ENCODE peak calls at places on chromosomes 11 and 22, in six cellular contexts. X is HCT116, G is tibial nerve, V is IMR-90, Q is prostate gland, M is A549. S is an unnamed sample.

GRCh38 chr22:48717076-48717810 is 1110.4 kb downstream of the BRD1 start:
- DNase-seq in V (no peak), M (no peak), G (no peak), Q (no peak), X (no peak), S (no peak)

GRCh38 chr11:65445101-65445603 is 22.6 kb downstream of the NEAT1 start:
- DNase-seq in G (no peak), M (no peak), X (no peak), Q (no peak), V (peak), S (no peak)

GRCh38 chr11:10607462-10607861 is 39.0 kb upstream of the LYVE1 start:
- DNase-seq in G (no peak), M (no peak), X (no peak), V (no peak), Q (no peak), S (no peak)

GRCh38 chr11:21514298-21514697 is 678.6 kb upstream of the ANO5 start:
- DNase-seq in G (no peak), X (no peak), Q (no peak), V (no peak), M (peak), S (no peak)

GRCh38 chr11:129947474-129947873 is 52.1 kb upstream of the NFRKB start:
- DNase-seq in M (no peak), Q (no peak), X (no peak), V (no peak), G (no peak), S (no peak)

GRCh38 chr11:132278801-132279574 is 908.6 kb downstream of the NTM start:
- DNase-seq in V (peak), G (peak), Q (no peak), M (peak), X (no peak), S (no peak)

GRCh38 chr11:123682976-123683375 is 28.6 kb upstream of the SCN3B start:
- DNase-seq in V (no peak), M (no peak), G (no peak), Q (no peak), X (no peak), S (no peak)

GRCh38 chr11:122755941-122756340 is 82.4 kb upstream of the CRTAM start:
- DNase-seq in X (no peak), Q (no peak), G (no peak), M (no peak), V (no peak), S (no peak)

GRCh38 chr11:15111215-15111614 is 3.5 kb upstream of the INSC start:
- DNase-seq in V (no peak), X (no peak), G (no peak), Q (no peak), M (no peak), S (no peak)

GRCh38 chr22:29751139-29751538 is 15.7 kb downstream of the ZMAT5 start:
- DNase-seq in V (peak), Q (no peak), G (no peak), X (no peak), M (no peak), S (no peak)

GRCh38 chr22:23752090-23752691 is 1.3 kb upstream of the ZNF70 start:
- DNase-seq in V (no peak), X (no peak), Q (no peak), M (peak), G (no peak), S (no peak)

GRCh38 chr11:103525069-103525468 is 415.8 kb downstream of the DYNC2H1 start:
- DNase-seq in M (no peak), X (no peak), V (peak), Q (no peak), G (no peak), S (no peak)

GRCh38 chr11:132177106-132177505 is 806.7 kb downstream of the NTM start:
- DNase-seq in X (no peak), G (no peak), M (no peak), V (peak), Q (no peak), S (no peak)

GRCh38 chr11:58097437-58097836 is 27.9 kb downstream of the OR9I1 start:
- DNase-seq in V (no peak), M (no peak), X (no peak), G (no peak), Q (no peak), S (no peak)

GRCh38 chr11:46513934-46514342 is 79.9 kb downstream of the AMBRA1 start:
- DNase-seq in M (no peak), Q (peak), V (peak), G (peak), X (no peak), S (peak)

GRCh38 chr11:20388096-20389055 is 860 bp downstream of the PRMT3 start:
- DNase-seq in M (no peak), G (no peak), V (no peak), X (no peak), Q (no peak), S (no peak)

GRCh38 chr22:43488937-43489336 is 77.1 kb downstream of the MPPED1 start:
- DNase-seq in V (no peak), G (no peak), Q (no peak), M (no peak), X (no peak), S (no peak)

GRCh38 chr11:59997800-59998199 is 19.2 kb upstream of the OOSP4B start:
- DNase-seq in G (no peak), X (no peak), V (no peak), M (no peak), Q (no peak), S (no peak)

GRCh38 chr11:93131709-93132108 is 66.1 kb downstream of the SLC36A4 start:
- DNase-seq in X (no peak), V (no peak), G (no peak), Q (no peak), M (peak), S (no peak)

GRCh38 chr11:30488304-30488998 is 97.7 kb downstream of the MPPED2 start:
- DNase-seq in M (peak), V (peak), G (no peak), X (no peak), Q (peak), S (no peak)

GRCh38 chr11:124376280-124376679 is 8.0 kb downstream of the OR8B2 start:
- DNase-seq in X (no peak), V (no peak), Q (no peak), M (no peak), G (no peak), S (no peak)

GRCh38 chr11:96486890-96487633 is 97.2 kb downstream of the JRKL start:
- DNase-seq in X (no peak), V (peak), Q (peak), G (no peak), M (peak), S (no peak)

GRCh38 chr11:47592276-47592675 is 1.9 kb downstream of the C1QTNF4 start:
- DNase-seq in G (no peak), Q (no peak), V (no peak), M (no peak), X (no peak), S (no peak)

GRCh38 chr11:1231396-1232327 is 8.8 kb downstream of the MUC5B start:
- DNase-seq in G (no peak), X (no peak), Q (no peak), M (no peak), V (no peak), S (no peak)

GRCh38 chr22:22865311-22866072 is 22.1 kb upstream of the IGLL5 start:
- DNase-seq in X (no peak), G (peak), M (no peak), V (no peak), Q (no peak), S (no peak)

GRCh38 chr22:27378994-27379393 is 422.6 kb downstream of the MN1 start:
- DNase-seq in Q (no peak), X (no peak), M (no peak), G (no peak), V (no peak), S (no peak)

GRCh38 chr11:37525336-37525735 is 927.3 kb upstream of the RAG2 start:
- DNase-seq in X (no peak), V (peak), G (no peak), M (no peak), Q (no peak), S (no peak)

GRCh38 chr11:128367573-128367972 is 219.8 kb downstream of the ETS1 start:
- DNase-seq in Q (no peak), X (no peak), G (no peak), M (no peak), V (no peak), S (no peak)

GRCh38 chr11:64095949-64096348 is 60.2 kb downstream of the FLRT1 start:
- DNase-seq in M (no peak), Q (no peak), V (no peak), X (no peak), G (no peak), S (no peak)

GRCh38 chr11:126113515-126113957 is 50.9 kb upstream of the CDON start:
- DNase-seq in Q (peak), M (peak), X (peak), G (peak), V (peak), S (peak)
- TF ChIP-seq POLR2A in Q (peak), M (no peak), X (no peak), G (no peak), V (peak), S (no peak)

DNA sequence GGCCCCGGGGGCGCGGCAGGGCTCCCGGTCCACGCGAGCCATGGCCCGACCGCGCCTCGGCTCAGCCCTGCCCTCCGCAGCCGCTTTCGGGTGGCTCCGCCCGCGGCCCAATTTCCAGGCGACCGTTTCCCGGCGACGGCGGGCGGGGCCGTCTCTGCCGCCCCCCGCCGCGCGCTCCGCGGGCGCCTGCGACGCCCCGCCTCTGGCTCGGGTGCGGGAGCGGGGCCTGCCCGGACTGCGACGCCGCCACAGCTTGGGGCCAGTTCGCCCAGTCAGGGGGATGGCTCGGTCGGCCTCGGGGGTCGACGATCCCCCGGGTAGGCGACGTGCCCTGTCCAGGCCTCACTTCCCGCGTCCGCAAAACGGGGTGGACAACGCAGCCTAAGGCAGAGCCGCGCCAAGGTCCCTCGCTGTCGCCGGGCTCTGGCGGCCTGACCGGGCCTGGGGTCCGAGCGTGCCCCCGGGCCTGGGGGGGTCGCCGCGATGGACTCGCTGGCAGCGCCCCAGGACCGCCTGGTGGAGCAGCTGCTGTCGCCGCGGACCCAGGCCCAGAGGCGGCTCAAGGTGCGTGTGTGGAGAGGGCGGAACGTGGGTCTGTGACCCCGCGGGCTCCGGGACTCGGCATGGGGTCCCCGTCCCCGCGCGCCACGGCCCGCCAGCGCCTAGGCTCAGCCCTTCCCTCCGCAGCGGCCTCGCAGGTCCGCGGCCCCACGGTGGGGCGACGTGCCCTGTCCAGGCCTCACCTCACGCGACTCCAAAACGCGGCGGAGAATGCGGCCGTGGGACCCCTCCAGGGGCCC is 4.2 kb downstream of the SEPTIN5 start:
- DNase-seq in X (no peak), G (no peak), M (no peak), V (no peak), Q (no peak), S (no peak)
- TF ChIP-seq POLR2A in X (no peak), G (no peak), M (no peak), V (no peak), Q (no peak), S (no peak)

DNA sequence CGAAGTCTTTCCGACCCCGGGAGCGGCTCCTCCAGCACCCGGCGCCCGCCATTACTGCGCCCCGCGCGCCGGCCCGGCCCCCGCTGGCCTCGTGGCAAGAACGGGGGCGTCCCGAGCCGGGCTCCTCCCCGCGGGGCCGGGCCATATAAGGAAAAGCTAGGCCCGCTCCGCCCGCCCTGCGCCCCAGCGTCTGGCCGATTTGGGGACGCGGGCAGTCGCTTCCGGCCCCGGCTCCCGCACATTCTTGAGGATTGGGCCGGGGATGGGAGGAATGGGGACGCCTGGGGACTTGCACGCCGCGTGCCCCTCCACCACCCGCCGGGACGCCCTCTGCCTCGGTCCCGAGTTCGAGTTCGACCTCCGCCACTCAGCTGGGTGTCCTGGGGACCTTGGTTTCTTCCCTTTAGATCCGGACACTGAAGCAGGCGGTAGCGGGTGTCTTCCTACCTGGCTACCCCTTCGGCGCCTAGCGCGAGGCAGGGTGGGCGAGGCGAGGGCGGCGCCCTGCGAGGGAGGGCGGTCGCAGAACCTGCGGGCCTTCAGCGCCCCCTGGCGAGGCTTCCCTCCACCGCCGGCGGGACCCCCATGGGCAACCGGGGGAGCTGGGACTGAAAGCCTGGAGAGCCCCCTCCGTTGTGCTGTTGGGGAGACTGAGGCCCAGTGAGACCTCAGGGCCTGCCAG is 3.8 kb downstream of the SMTN start:
- DNase-seq in M (peak), V (peak), G (peak), Q (peak), X (no peak), S (peak)
- TF ChIP-seq POLR2A in M (no peak), V (peak), G (peak), Q (peak), X (peak), S (peak)

GRCh38 chr22:49928185-49928495 is 9.7 kb downstream of the CRELD2 start:
- DNase-seq in M (no peak), G (no peak), Q (no peak), X (no peak), V (no peak), S (no peak)
- TF ChIP-seq POLR2A in M (no peak), G (no peak), Q (no peak), X (no peak), V (no peak), S (no peak)

DNA sequence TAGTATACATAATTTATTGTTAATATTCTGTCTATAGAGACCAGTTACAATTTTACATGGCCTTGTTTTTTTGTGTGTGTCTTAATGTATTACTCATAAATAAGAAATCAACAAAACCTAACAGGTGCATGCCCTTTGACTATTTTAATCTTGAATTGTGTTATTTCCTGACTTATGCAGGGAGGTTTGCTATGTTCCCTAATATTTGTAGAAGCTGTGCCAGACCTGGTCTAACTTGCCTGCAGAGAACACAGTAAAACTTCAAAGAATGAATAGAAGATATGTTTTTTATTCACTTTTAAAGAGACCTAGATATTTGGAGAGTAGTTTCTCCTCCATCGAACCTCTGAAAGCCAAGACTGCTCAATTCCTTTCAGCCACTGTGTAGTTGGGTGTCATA is 234.7 kb downstream of the LUZP2 start:
- DNase-seq in G (no peak), Q (no peak), X (no peak), M (no peak), V (no peak), S (no peak)
- TF ChIP-seq POLR2A in G (no peak), Q (no peak), X (no peak), M (no peak), V (no peak), S (no peak)

GRCh38 chr11:114137054-114137453 is 77.5 kb downstream of the ZBTB16 start:
- DNase-seq in X (no peak), G (no peak), V (no peak), M (no peak), Q (no peak), S (no peak)

GRCh38 chr11:114137838-114138237 is 78.3 kb downstream of the ZBTB16 start:
- DNase-seq in Q (no peak), V (no peak), M (no peak), G (no peak), X (no peak), S (no peak)

GRCh38 chr11:114133548-114134329 is 74.2 kb downstream of the ZBTB16 start:
- DNase-seq in V (no peak), X (no peak), M (no peak), Q (peak), G (no peak), S (no peak)

GRCh38 chr11:114134870-114135269 is 75.4 kb downstream of the ZBTB16 start:
- DNase-seq in X (no peak), G (no peak), V (peak), M (no peak), Q (no peak), S (no peak)

DNA sequence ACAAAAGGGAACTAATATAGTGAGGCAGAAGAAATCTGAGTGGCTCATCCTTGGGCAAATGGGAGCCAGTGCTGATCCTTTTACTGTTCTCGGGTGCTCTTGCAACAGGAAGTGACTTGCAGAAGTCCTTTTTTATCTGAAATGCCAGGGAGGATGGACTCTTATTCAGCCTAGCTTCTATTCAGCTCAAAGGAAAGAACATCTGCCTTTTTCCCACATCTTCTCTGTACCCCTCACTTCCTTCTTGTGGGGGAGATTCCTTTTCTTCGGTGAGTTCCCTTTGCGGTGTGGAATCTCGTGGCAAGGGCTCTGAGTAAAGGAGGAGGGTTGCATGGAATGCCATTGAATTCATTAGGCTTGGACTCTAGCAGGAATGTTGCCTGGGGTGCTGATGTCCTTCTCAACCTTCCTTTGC is 76.2 kb downstream of the ZBTB16 start:
- DNase-seq in Q (no peak), G (no peak), X (no peak), V (no peak), M (no peak), S (no peak)
- TF ChIP-seq POLR2A in Q (no peak), G (no peak), X (no peak), V (no peak), M (no peak), S (no peak)

DNA sequence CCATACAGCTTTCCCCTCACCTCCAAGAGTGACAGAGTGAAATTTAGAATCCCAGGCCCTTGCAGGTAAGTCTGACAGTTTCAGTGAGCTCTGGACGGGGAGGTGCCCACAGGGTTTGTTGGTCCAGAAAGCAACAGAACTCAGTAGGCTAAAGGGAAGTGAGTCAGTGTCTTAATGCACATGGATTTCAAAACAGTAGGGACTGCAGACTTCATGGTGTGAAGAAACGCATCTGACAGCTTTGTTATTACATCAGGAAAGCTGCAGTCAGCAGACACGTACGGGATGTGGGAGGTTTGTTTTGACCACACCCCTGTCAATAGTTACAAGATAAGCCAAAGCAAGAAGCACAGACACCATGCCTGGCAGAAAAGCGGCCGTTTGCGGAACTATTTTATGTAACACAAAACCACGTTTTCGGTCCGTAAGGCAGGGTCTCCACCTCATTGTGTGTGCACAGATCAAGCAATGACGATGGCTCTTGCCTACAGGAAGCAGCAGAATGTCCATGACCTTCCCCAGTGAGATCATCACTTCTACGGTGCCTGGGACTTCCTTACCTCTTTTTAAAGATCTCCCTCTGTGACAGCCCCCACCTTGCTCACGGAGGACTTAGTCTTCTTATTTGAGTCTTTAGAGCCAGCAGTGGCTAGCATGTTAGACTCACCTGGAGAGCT is 58.1 kb upstream of the FTH1 start:
- DNase-seq in V (peak), Q (peak), G (peak), X (peak), M (peak), S (no peak)
- TF ChIP-seq POLR2A in V (no peak), Q (no peak), G (no peak), X (no peak), M (no peak), S (no peak)

S was measured in breast epithelium.